ENCODE peak calls at places on chromosomes 13 and 19, in seven cellular contexts. R, U, D, Y, G, S and V are unnamed samples.

GRCh38 chr13:32315255-32316029 is at the start of the genes BRCA2 and ZAR1L:
- DNase-seq in R (peak; percentile 71), U (peak; percentile 95), D (peak; percentile 89), Y (peak; percentile 86), G (peak; percentile 67), S (peak; percentile 82), V (peak; percentile 68)

GRCh38 chr19:15154002-15154612 is 46.7 kb downstream of the NOTCH3 start:
- DNase-seq in R (no peak), U (peak; percentile 62), D (peak; percentile 43), Y (no peak), G (no peak), S (no peak), V (no peak)

GRCh38 chr19:47430041-47430802 is 10.9 kb upstream of the MEIS3 start:
- DNase-seq in R (no peak), U (peak; percentile 71), D (peak; percentile 71), Y (no peak), G (no peak), S (peak; percentile 23), V (no peak)

GRCh38 chr19:15114153-15114540 is 6.9 kb downstream of the SYDE1 start:
- DNase-seq in R (no peak), U (peak; percentile 69), D (no peak), Y (no peak), G (no peak), S (no peak), V (no peak)

GRCh38 chr19:5996102-5996501 is 18.2 kb upstream of the RANBP3 start:
- DNase-seq in R (no peak), U (no peak), D (no peak), Y (no peak), G (no peak), S (no peak), V (no peak)

GRCh38 chr19:33590224-33590623 is 31.5 kb upstream of the CHST8 start:
- DNase-seq in R (no peak), U (no peak), D (no peak), Y (no peak), G (no peak), S (no peak), V (no peak)

GRCh38 chr19:34345934-34346333 is 19.1 kb upstream of the GPI start:
- DNase-seq in R (peak; percentile 34), U (peak; percentile 74), D (peak; percentile 91), Y (peak; percentile 48), G (no peak), S (no peak), V (peak; percentile 31)

GRCh38 chr13:90197722-90198121 is 1149.8 kb upstream of the MIR17HG start:
- DNase-seq in R (no peak), U (peak; percentile 40), D (no peak), Y (no peak), G (no peak), S (no peak), V (peak; percentile 60)

GRCh38 chr13:32443111-32443510 is 15.2 kb upstream of the N4BP2L1 start:
- DNase-seq in R (no peak), U (peak; percentile 17), D (peak; percentile 52), Y (no peak), G (no peak), S (no peak), V (no peak)

GRCh38 chr19:15291666-15292065 is 40.7 kb downstream of the BRD4 start:
- DNase-seq in R (no peak), U (no peak), D (no peak), Y (no peak), G (no peak), S (no peak), V (no peak)

GRCh38 chr13:52737900-52738299 is 1.7 kb downstream of the CNMD start:
- DNase-seq in R (no peak), U (peak; percentile 14), D (no peak), Y (no peak), G (no peak), S (no peak), V (no peak)

GRCh38 chr19:48877900-48878218 is 5.6 kb downstream of the PPP1R15A start:
- DNase-seq in R (no peak), U (no peak), D (no peak), Y (no peak), G (no peak), S (no peak), V (no peak)

GRCh38 chr13:41520699-41521630 is 63.6 kb downstream of the RGCC start:
- DNase-seq in R (no peak), U (peak; percentile 30), D (no peak), Y (no peak), G (no peak), S (no peak), V (no peak)

GRCh38 chr19:13396256-13397080 is 109.8 kb downstream of the CACNA1A start:
- DNase-seq in R (peak; percentile 5), U (peak; percentile 93), D (peak; percentile 11), Y (no peak), G (no peak), S (no peak), V (peak; percentile 36)

GRCh38 chr19:4557186-4557970 is 2.1 kb downstream of the SEMA6B start:
- DNase-seq in R (no peak), U (no peak), D (no peak), Y (no peak), G (no peak), S (no peak), V (no peak)

GRCh38 chr13:27638521-27638920 is 16.8 kb downstream of the POLR1D start:
- DNase-seq in R (no peak), U (peak; percentile 28), D (no peak), Y (no peak), G (no peak), S (no peak), V (no peak)

GRCh38 chr19:49017666-49018351 is 918 bp upstream of the LHB start:
- DNase-seq in R (no peak), U (peak; percentile 68), D (peak; percentile 80), Y (peak; percentile 54), G (no peak), S (no peak), V (no peak)

GRCh38 chr19:42200116-42200740 is 17.2 kb downstream of the DEDD2 start:
- DNase-seq in R (no peak), U (no peak), D (no peak), Y (no peak), G (no peak), S (no peak), V (no peak)

GRCh38 chr19:42201489-42202289 is 15.8 kb downstream of the DEDD2 start:
- DNase-seq in R (peak; percentile 35), U (no peak), D (peak; percentile 39), Y (no peak), G (no peak), S (no peak), V (no peak)

GRCh38 chr19:42203700-42204099 is 13.8 kb downstream of the DEDD2 start:
- DNase-seq in R (no peak), U (no peak), D (no peak), Y (no peak), G (no peak), S (no peak), V (no peak)

GRCh38 chr19:42204684-42205083 is 12.8 kb downstream of the DEDD2 start:
- DNase-seq in R (no peak), U (no peak), D (no peak), Y (no peak), G (no peak), S (no peak), V (no peak)

DNA sequence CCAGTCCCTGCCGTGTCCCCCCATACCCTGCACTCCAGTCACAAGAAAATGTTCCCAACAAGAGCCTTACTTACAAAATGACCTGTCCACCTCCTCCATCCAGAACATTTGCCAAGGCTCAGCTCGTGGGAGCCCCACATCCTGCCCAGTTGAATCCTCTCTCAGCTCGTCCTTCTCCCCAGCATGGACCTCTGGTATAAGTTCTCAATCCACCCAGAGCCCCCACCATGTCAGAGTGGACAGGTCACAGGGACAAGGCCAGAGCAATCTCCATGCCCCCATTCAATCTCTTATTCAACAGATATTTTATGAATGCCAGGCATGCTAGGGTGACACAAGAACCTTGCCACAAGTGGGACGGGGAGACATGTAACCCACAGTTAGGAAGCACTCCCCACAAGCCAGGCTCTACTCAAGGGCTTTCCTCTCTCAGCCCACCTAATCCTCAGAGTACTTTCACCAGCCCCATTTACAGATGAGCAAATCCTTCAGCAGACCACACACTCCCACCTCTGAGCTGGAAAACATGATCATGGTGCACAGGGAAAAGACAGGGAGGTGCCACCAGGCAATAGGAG is 15.1 kb downstream of the DEDD2 start:
- DNase-seq in R (no peak), U (no peak), D (no peak), Y (no peak), G (no peak), S (no peak), V (no peak)
- H3K27ac ChIP-seq in R (no peak overlapping the region), U (no peak overlapping the region), D (no peak overlapping the region), Y (no peak overlapping the region), G (no peak overlapping the region), S (no peak overlapping the region), V (no peak overlapping the region)

GRCh38 chr19:3108775-3109174 is 14.6 kb downstream of the GNA11 start:
- DNase-seq in R (no peak), U (peak; percentile 68), D (peak; percentile 57), Y (no peak), G (no peak), S (no peak), V (no peak)
- H3K4me1 ChIP-seq in R (peaks cover 39% of the 10 kb centered on the region), U (no peaks in the 10 kb centered on the region), D (no peaks in the 10 kb centered on the region), Y (peaks cover 9% of the 10 kb centered on the region), G (peaks cover 6% of the 10 kb centered on the region), S (peaks cover 61% of the 10 kb centered on the region), V (no peaks in the 10 kb centered on the region)

GRCh38 chr19:18340237-18340989 is at the start of gene PGPEP1:
- DNase-seq in R (peak; percentile 31), U (peak; percentile 71), D (peak; percentile 73), Y (peak; percentile 84), G (no peak), S (peak; percentile 40), V (no peak)

GRCh38 chr19:18340990-18341868 is 831 bp downstream of the PGPEP1 start:
- DNase-seq in R (no peak), U (peak; percentile 43), D (peak; percentile 85), Y (peak; percentile 65), G (no peak), S (peak; percentile 21), V (no peak)

GRCh38 chr19:18336121-18336520 is 4.3 kb upstream of the PGPEP1 start:
- DNase-seq in R (no peak), U (no peak), D (no peak), Y (no peak), G (no peak), S (no peak), V (no peak)

GRCh38 chr19:18339703-18340102 is 695 bp upstream of the PGPEP1 start:
- DNase-seq in R (no peak), U (no peak), D (no peak), Y (no peak), G (no peak), S (no peak), V (no peak)

DNA sequence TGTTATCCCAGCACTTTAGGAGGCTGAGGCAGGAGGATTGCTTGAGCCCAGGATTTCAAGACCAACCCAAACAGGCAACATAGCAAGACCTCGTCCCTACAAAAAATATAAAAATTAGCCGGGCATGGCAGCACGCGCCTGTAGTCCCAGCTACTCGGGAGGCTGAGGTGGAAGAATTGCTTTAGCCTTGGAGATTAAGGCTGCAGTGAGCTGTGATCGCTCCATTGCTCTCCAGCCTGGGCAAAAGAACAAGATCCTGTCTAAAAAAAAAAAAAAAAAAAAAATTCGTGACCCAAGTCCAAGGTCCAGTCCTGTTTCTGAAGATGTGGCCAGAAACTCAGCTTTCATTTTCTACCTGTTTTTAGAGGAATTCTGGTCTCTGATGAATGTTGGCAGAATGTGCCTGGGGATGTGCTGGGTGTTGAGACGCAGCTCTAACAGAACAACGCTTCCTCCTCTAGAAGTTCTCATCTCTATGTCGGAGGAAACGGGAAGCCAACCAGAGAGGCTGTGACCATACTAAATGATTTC is 1.9 kb upstream of the PGPEP1 start:
- DNase-seq in R (no peak), U (no peak), D (peak; percentile 43), Y (no peak), G (no peak), S (no peak), V (no peak)
- H3K27me3 ChIP-seq in R (no peaks in the 10 kb centered on the region), U (no peaks in the 10 kb centered on the region), D (no peaks in the 10 kb centered on the region), Y (no peaks in the 10 kb centered on the region), G (no peaks in the 10 kb centered on the region), S (no peaks in the 10 kb centered on the region), V (no peaks in the 10 kb centered on the region)

GRCh38 chr19:23528376-23528775 is 133.1 kb upstream of the ZNF91 start:
- DNase-seq in R (no peak), U (no peak), D (no peak), Y (no peak), G (no peak), S (no peak), V (peak; percentile 84)
- H3K27ac ChIP-seq in R (no peak overlapping the region), U (no peak overlapping the region), D (no peak overlapping the region), Y (no peak overlapping the region), G (no peak overlapping the region), S (no peak overlapping the region), V (no peak overlapping the region)